ENCODE peak calls at places on chromosomes 12 and 14, in five cellular contexts. One of them, this sample, is unnamed.

GRCh38 chr14:32897724-32898064 is 41.0 kb upstream of the NPAS3 start:
- DNase-seq in pancreas: no peak
- DNase-seq in kidney: no peak
- DNase-seq in AG10803: no peak
- DNase-seq in H1: no peak
- DNase-seq in this sample: no peak

GRCh38 chr14:100059433-100059781 is 5.8 kb upstream of the EVL start:
- DNase-seq in kidney: no peak
- DNase-seq in H1: no peak
- DNase-seq in AG10803: no peak
- DNase-seq in pancreas: no peak
- DNase-seq in this sample: no peak

GRCh38 chr12:20415013-20415412 is 46.7 kb downstream of the PDE3A start:
- DNase-seq in H1: no peak
- DNase-seq in AG10803: peak
- DNase-seq in pancreas: peak
- DNase-seq in kidney: no peak
- DNase-seq in this sample: peak

GRCh38 chr14:77120771-77121743 is 20.5 kb downstream of the ZDHHC22 start:
- DNase-seq in AG10803: no peak
- DNase-seq in H1: no peak
- DNase-seq in kidney: no peak
- DNase-seq in pancreas: no peak
- DNase-seq in this sample: no peak

GRCh38 chr14:75200451-75200850 is 24.0 kb upstream of the TMED10 start:
- DNase-seq in pancreas: peak
- DNase-seq in AG10803: no peak
- DNase-seq in kidney: peak
- DNase-seq in H1: no peak
- DNase-seq in this sample: no peak

GRCh38 chr12:101276433-101276832 is 3.5 kb upstream of the UTP20 start:
- DNase-seq in H1: no peak
- DNase-seq in pancreas: no peak
- DNase-seq in kidney: no peak
- DNase-seq in AG10803: no peak
- DNase-seq in this sample: no peak

GRCh38 chr14:36070056-36071043 is 106.2 kb downstream of the PTCSC3 start:
- DNase-seq in kidney: peak
- DNase-seq in H1: peak
- DNase-seq in pancreas: peak
- DNase-seq in AG10803: peak
- DNase-seq in this sample: peak

GRCh38 chr12:96311191-96311590 is 89.0 kb downstream of the CDK17 start:
- DNase-seq in kidney: no peak
- DNase-seq in pancreas: no peak
- DNase-seq in AG10803: no peak
- DNase-seq in H1: no peak
- DNase-seq in this sample: no peak

GRCh38 chr14:64723691-64724577 is 19.7 kb downstream of the PLEKHG3 start:
- DNase-seq in H1: no peak
- DNase-seq in pancreas: no peak
- DNase-seq in AG10803: no peak
- DNase-seq in kidney: no peak
- DNase-seq in this sample: no peak

GRCh38 chr14:50946234-50946935 is 2.1 kb upstream of the PYGL start:
- DNase-seq in H1: no peak
- DNase-seq in AG10803: no peak
- DNase-seq in kidney: no peak
- DNase-seq in pancreas: no peak
- DNase-seq in this sample: no peak

GRCh38 chr12:55972045-55972843 is 1.6 kb upstream of the RAB5B start:
- DNase-seq in H1: no peak
- DNase-seq in pancreas: no peak
- DNase-seq in AG10803: peak
- DNase-seq in kidney: no peak
- DNase-seq in this sample: peak

GRCh38 chr14:105215602-105216001 is 32.7 kb upstream of the BTBD6 start:
- DNase-seq in AG10803: no peak
- DNase-seq in pancreas: no peak
- DNase-seq in H1: no peak
- DNase-seq in kidney: no peak
- DNase-seq in this sample: no peak
- H3K4me3 ChIP-seq in AG10803: no peak
- H3K4me3 ChIP-seq in pancreas: no peak
- H3K4me3 ChIP-seq in H1: no peak
- H3K4me3 ChIP-seq in kidney: no peak
- H3K4me3 ChIP-seq in this sample: no peak

DNA sequence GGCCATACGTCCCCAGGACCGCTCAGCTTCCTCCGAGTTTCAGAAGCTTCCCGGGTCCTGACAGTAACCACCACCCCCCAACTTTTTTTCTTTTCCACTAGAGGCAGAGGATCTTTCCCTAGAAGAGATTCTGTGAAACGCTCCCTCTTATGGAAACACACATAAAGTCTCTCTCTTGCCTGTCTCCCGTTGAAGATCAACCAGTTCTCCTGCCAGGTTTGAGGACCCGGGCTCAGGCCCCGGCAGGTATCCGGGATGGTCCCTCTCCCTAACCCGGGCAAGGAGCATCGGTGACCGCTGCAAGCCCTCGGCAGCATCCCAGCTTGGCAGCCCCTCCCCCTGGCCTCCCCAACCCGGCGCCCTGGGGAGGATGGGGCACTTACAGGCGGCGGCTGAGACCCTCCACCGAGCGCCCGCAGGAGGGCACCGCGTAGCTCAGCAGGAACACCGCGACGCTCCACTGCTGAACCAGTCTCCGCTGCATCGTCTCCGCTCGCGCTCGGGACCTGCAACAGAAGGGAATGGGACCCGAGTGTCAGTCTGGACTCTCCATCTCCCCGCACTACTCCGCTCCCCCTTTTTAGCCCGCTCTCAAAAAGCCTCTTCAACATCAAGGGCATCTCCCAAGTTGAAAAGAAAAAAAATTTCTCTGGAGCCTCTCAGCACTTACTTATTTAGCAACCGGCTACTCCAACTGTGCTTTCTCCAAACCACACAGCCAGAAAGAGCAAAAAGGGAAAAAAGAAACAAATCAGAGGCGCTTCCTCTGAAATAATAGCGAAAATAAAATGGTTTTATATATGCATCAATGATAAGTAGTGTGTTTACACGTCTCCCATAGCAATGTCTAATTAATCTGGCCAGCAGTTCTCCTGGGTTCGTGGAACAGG is 3.3 kb downstream of the PTHLH start:
- DNase-seq in AG10803: no peak
- DNase-seq in H1: no peak
- DNase-seq in kidney: peak
- DNase-seq in pancreas: no peak
- DNase-seq in this sample: peak
- TF ChIP-seq CTCF in AG10803: peak
- TF ChIP-seq CTCF in H1: no peak
- TF ChIP-seq CTCF in kidney: no peak
- TF ChIP-seq CTCF in pancreas: no peak
- TF ChIP-seq CTCF in this sample: peak

DNA sequence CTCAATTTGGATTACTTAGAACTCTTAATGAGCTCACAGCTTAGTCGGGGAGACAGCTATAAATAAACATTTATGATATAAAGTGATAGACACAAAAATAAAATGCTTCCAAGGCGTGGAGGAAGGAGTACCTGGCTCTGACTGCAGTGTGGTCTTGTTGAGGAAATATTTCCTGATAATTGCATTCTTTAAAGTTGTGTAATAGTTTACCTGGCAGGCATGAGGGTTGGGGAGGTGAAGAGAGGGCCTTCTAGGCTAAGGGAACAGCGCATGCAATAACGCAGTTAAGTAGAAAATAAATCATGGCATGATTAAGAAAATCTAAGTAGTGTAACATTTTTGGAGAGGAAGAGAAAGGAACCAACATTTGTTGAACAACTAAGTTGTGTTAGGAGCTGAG is 260.5 kb upstream of the ATP2B1 start:
- DNase-seq in AG10803: no peak
- DNase-seq in pancreas: no peak
- DNase-seq in H1: no peak
- DNase-seq in kidney: no peak
- DNase-seq in this sample: no peak
- H3K4me3 ChIP-seq in AG10803: no peak
- H3K4me3 ChIP-seq in pancreas: no peak
- H3K4me3 ChIP-seq in H1: no peak
- H3K4me3 ChIP-seq in kidney: no peak
- H3K4me3 ChIP-seq in this sample: no peak

GRCh38 chr14:103091041-103091882 is 3.3 kb upstream of the EXOC3L4 start:
- DNase-seq in kidney: peak
- DNase-seq in H1: no peak
- DNase-seq in pancreas: peak
- DNase-seq in AG10803: peak
- DNase-seq in this sample: peak
- TF ChIP-seq CTCF in kidney: peak
- TF ChIP-seq CTCF in H1: no peak
- TF ChIP-seq CTCF in pancreas: peak
- TF ChIP-seq CTCF in AG10803: no peak
- TF ChIP-seq CTCF in this sample: peak

This sample was measured in choroid plexus epithelial cell.